ENCODE peak calls at places on chromosomes 6 and 20, in five cellular contexts. One of them, this sample, is unnamed.

GRCh38 chr6:36024154-36024760 is at the start of gene SLC26A8:
- DNase-seq in left lung: no peak
- DNase-seq in fibroblast of lung: no peak
- DNase-seq in cardiac muscle cell: no peak
- DNase-seq in lung microvascular endothelial cell: no peak
- DNase-seq in this sample: no peak

GRCh38 chr6:128822271-128822670 is 60.7 kb upstream of the LAMA2 start:
- DNase-seq in left lung: no peak
- DNase-seq in lung microvascular endothelial cell: no peak
- DNase-seq in cardiac muscle cell: peak; percentile 45
- DNase-seq in fibroblast of lung: peak; percentile 61
- DNase-seq in this sample: peak; percentile 38

GRCh38 chr6:16473184-16473907 is 235.0 kb downstream of the GMPR start:
- DNase-seq in left lung: no peak
- DNase-seq in cardiac muscle cell: no peak
- DNase-seq in lung microvascular endothelial cell: no peak
- DNase-seq in fibroblast of lung: no peak
- DNase-seq in this sample: no peak

GRCh38 chr20:59985864-59986263 is 27.6 kb downstream of the CDH26 start:
- DNase-seq in fibroblast of lung: no peak
- DNase-seq in left lung: no peak
- DNase-seq in cardiac muscle cell: no peak
- DNase-seq in lung microvascular endothelial cell: no peak
- DNase-seq in this sample: no peak

GRCh38 chr6:41039060-41039998 is at the start of gene UNC5CL:
- DNase-seq in fibroblast of lung: no peak
- DNase-seq in lung microvascular endothelial cell: peak; percentile 38
- DNase-seq in cardiac muscle cell: peak; percentile 30
- DNase-seq in left lung: peak; percentile 83
- DNase-seq in this sample: peak; percentile 39

GRCh38 chr6:163814494-163815364 is 400.2 kb downstream of the QKI start:
- DNase-seq in cardiac muscle cell: peak; percentile 52
- DNase-seq in left lung: no peak
- DNase-seq in fibroblast of lung: peak; percentile 97
- DNase-seq in lung microvascular endothelial cell: no peak
- DNase-seq in this sample: peak; percentile 51

GRCh38 chr20:25624500-25624939 is 706 bp upstream of the NANP start:
- DNase-seq in lung microvascular endothelial cell: no peak
- DNase-seq in left lung: no peak
- DNase-seq in cardiac muscle cell: no peak
- DNase-seq in fibroblast of lung: no peak
- DNase-seq in this sample: no peak

GRCh38 chr6:150720774-150721233 is 121.1 kb downstream of the PLEKHG1 start:
- DNase-seq in left lung: no peak
- DNase-seq in fibroblast of lung: peak; percentile 94
- DNase-seq in lung microvascular endothelial cell: no peak
- DNase-seq in cardiac muscle cell: peak; percentile 62
- DNase-seq in this sample: peak; percentile 25

GRCh38 chr20:53660078-53660909 is 66.7 kb upstream of the ZNF217 start:
- DNase-seq in fibroblast of lung: no peak
- DNase-seq in left lung: peak; percentile 41
- DNase-seq in cardiac muscle cell: peak; percentile 48
- DNase-seq in lung microvascular endothelial cell: no peak
- DNase-seq in this sample: peak; percentile 50

GRCh38 chr6:22248513-22249308 is 48.1 kb downstream of the PRL start:
- DNase-seq in left lung: no peak
- DNase-seq in lung microvascular endothelial cell: peak; percentile 70
- DNase-seq in fibroblast of lung: peak; percentile 83
- DNase-seq in cardiac muscle cell: peak; percentile 80
- DNase-seq in this sample: peak; percentile 83

GRCh38 chr6:90226257-90226656 is 70.4 kb downstream of the BACH2 start:
- DNase-seq in cardiac muscle cell: no peak
- DNase-seq in left lung: no peak
- DNase-seq in fibroblast of lung: peak; percentile 48
- DNase-seq in lung microvascular endothelial cell: no peak
- DNase-seq in this sample: no peak

GRCh38 chr6:108876929-108877775 is 28.9 kb downstream of the ARMC2 start:
- DNase-seq in lung microvascular endothelial cell: no peak
- DNase-seq in fibroblast of lung: peak; percentile 51
- DNase-seq in cardiac muscle cell: peak; percentile 94
- DNase-seq in left lung: peak; percentile 80
- DNase-seq in this sample: peak; percentile 93

GRCh38 chr6:12348530-12349511 is 58.7 kb downstream of the EDN1 start:
- DNase-seq in left lung: peak; percentile 49
- DNase-seq in fibroblast of lung: peak; percentile 92
- DNase-seq in lung microvascular endothelial cell: no peak
- DNase-seq in cardiac muscle cell: peak; percentile 83
- DNase-seq in this sample: peak; percentile 94

GRCh38 chr6:120903836-120904235 is 430.4 kb downstream of the TBC1D32 start:
- DNase-seq in cardiac muscle cell: no peak
- DNase-seq in lung microvascular endothelial cell: no peak
- DNase-seq in fibroblast of lung: no peak
- DNase-seq in left lung: no peak
- DNase-seq in this sample: no peak

GRCh38 chr20:10376271-10377075 is 57.5 kb downstream of the MKKS start:
- DNase-seq in left lung: no peak
- DNase-seq in fibroblast of lung: peak; percentile 94
- DNase-seq in cardiac muscle cell: peak; percentile 27
- DNase-seq in lung microvascular endothelial cell: peak; percentile 72
- DNase-seq in this sample: no peak

GRCh38 chr6:136015531-136015930 is 164.0 kb downstream of the PDE7B start:
- DNase-seq in cardiac muscle cell: peak; percentile 71
- DNase-seq in lung microvascular endothelial cell: no peak
- DNase-seq in fibroblast of lung: peak; percentile 72
- DNase-seq in left lung: no peak
- DNase-seq in this sample: peak; percentile 60

GRCh38 chr6:142946924-142947701 is 2.1 kb upstream of the HIVEP2 start:
- DNase-seq in lung microvascular endothelial cell: peak; percentile 92
- DNase-seq in fibroblast of lung: peak; percentile 78
- DNase-seq in left lung: peak; percentile 90
- DNase-seq in cardiac muscle cell: peak; percentile 78
- DNase-seq in this sample: peak; percentile 80

GRCh38 chr6:12009904-12010634 is 2.0 kb upstream of the HIVEP1 start:
- DNase-seq in left lung: no peak
- DNase-seq in lung microvascular endothelial cell: peak; percentile 69
- DNase-seq in cardiac muscle cell: peak; percentile 71
- DNase-seq in fibroblast of lung: peak; percentile 66
- DNase-seq in this sample: peak; percentile 84

GRCh38 chr20:42945194-42945593 is 244.5 kb downstream of the PTPRT start:
- DNase-seq in lung microvascular endothelial cell: no peak
- DNase-seq in cardiac muscle cell: no peak
- DNase-seq in left lung: no peak
- DNase-seq in fibroblast of lung: no peak
- DNase-seq in this sample: no peak

GRCh38 chr20:62353289-62354030 is 13.7 kb downstream of the LAMA5 start:
- DNase-seq in cardiac muscle cell: no peak
- DNase-seq in left lung: no peak
- DNase-seq in fibroblast of lung: no peak
- DNase-seq in lung microvascular endothelial cell: no peak
- DNase-seq in this sample: no peak

GRCh38 chr20:11267131-11267761 is 593.4 kb upstream of the JAG1 start:
- DNase-seq in left lung: peak; percentile 40
- DNase-seq in lung microvascular endothelial cell: peak; percentile 87
- DNase-seq in fibroblast of lung: peak; percentile 98
- DNase-seq in cardiac muscle cell: peak; percentile 96
- DNase-seq in this sample: peak; percentile 95

GRCh38 chr20:20887593-20888272 is 175.3 kb upstream of the RALGAPA2 start:
- DNase-seq in cardiac muscle cell: no peak
- DNase-seq in fibroblast of lung: no peak
- DNase-seq in left lung: no peak
- DNase-seq in lung microvascular endothelial cell: no peak
- DNase-seq in this sample: no peak

GRCh38 chr6:147834377-147834776 is 325.9 kb downstream of the SAMD5 start:
- DNase-seq in lung microvascular endothelial cell: no peak
- DNase-seq in fibroblast of lung: no peak
- DNase-seq in cardiac muscle cell: peak; percentile 40
- DNase-seq in left lung: no peak
- DNase-seq in this sample: no peak

GRCh38 chr20:38092260-38092857 is 58.8 kb downstream of the RPRD1B start:
- DNase-seq in left lung: no peak
- DNase-seq in cardiac muscle cell: peak; percentile 37
- DNase-seq in lung microvascular endothelial cell: no peak
- DNase-seq in fibroblast of lung: no peak
- DNase-seq in this sample: peak; percentile 69

GRCh38 chr20:24694727-24695528 is 225.5 kb downstream of the SYNDIG1 start:
- DNase-seq in cardiac muscle cell: no peak
- DNase-seq in left lung: peak; percentile 17
- DNase-seq in fibroblast of lung: no peak
- DNase-seq in lung microvascular endothelial cell: no peak
- DNase-seq in this sample: no peak

GRCh38 chr6:22784611-22785010 is 215.2 kb downstream of the HDGFL1 start:
- DNase-seq in left lung: no peak
- DNase-seq in lung microvascular endothelial cell: peak; percentile 21
- DNase-seq in fibroblast of lung: peak; percentile 67
- DNase-seq in cardiac muscle cell: peak; percentile 70
- DNase-seq in this sample: peak; percentile 17

GRCh38 chr6:14573267-14573666 is 455.7 kb downstream of the CD83 start:
- DNase-seq in fibroblast of lung: no peak
- DNase-seq in cardiac muscle cell: no peak
- DNase-seq in lung microvascular endothelial cell: no peak
- DNase-seq in left lung: no peak
- DNase-seq in this sample: no peak

GRCh38 chr6:141398954-141399353 is 733.8 kb upstream of the GJE1 start:
- DNase-seq in lung microvascular endothelial cell: no peak
- DNase-seq in cardiac muscle cell: no peak
- DNase-seq in fibroblast of lung: no peak
- DNase-seq in left lung: no peak
- DNase-seq in this sample: no peak

GRCh38 chr6:126069457-126069856 is 83.1 kb downstream of the TRMT11 start:
- DNase-seq in fibroblast of lung: no peak
- DNase-seq in left lung: no peak
- DNase-seq in cardiac muscle cell: peak; percentile 46
- DNase-seq in lung microvascular endothelial cell: peak; percentile 2
- DNase-seq in this sample: peak; percentile 10

GRCh38 chr6:106249658-106250057 is 75.9 kb downstream of the ATG5 start:
- DNase-seq in cardiac muscle cell: no peak
- DNase-seq in fibroblast of lung: no peak
- DNase-seq in lung microvascular endothelial cell: no peak
- DNase-seq in left lung: no peak
- DNase-seq in this sample: peak; percentile 5